ENCODE peak calls at places on chromosome 5, in seven cellular contexts. One of them, this sample, is unnamed.
A peak's percentile ranks its signal among the peaks of the same experiment; 100 is the strongest.

GRCh38 chr5:86909896-86910295 is 292.2 kb downstream of the COX7C start:
- DNase-seq in fibroblast of lung: peak; percentile 81
- DNase-seq in CD4-positive, CD25-positive, alpha-beta regulatory T cell: no peak
- DNase-seq in tibial artery: no peak
- DNase-seq in iPS DF 6.9: no peak
- DNase-seq in ovary: no peak
- DNase-seq in HepG2: no peak
- DNase-seq in this sample: peak; percentile 44

GRCh38 chr5:143698534-143698933 is 113.4 kb upstream of the HMHB1 start:
- DNase-seq in fibroblast of lung: peak; percentile 55
- DNase-seq in CD4-positive, CD25-positive, alpha-beta regulatory T cell: no peak
- DNase-seq in tibial artery: no peak
- DNase-seq in iPS DF 6.9: no peak
- DNase-seq in ovary: no peak
- DNase-seq in HepG2: no peak
- DNase-seq in this sample: no peak

GRCh38 chr5:53430618-53431252 is 49.7 kb upstream of the FST start:
- DNase-seq in fibroblast of lung: peak; percentile 62
- DNase-seq in CD4-positive, CD25-positive, alpha-beta regulatory T cell: no peak
- DNase-seq in tibial artery: no peak
- DNase-seq in iPS DF 6.9: no peak
- DNase-seq in ovary: no peak
- DNase-seq in HepG2: peak; percentile 45
- DNase-seq in this sample: no peak

GRCh38 chr5:6483880-6484382 is 35.3 kb downstream of the UBE2QL1 start:
- DNase-seq in fibroblast of lung: no peak
- DNase-seq in CD4-positive, CD25-positive, alpha-beta regulatory T cell: no peak
- DNase-seq in tibial artery: no peak
- DNase-seq in iPS DF 6.9: no peak
- DNase-seq in ovary: no peak
- DNase-seq in HepG2: no peak
- DNase-seq in this sample: no peak

GRCh38 chr5:3701694-3702093 is 106.1 kb downstream of the IRX1 start:
- DNase-seq in fibroblast of lung: no peak
- DNase-seq in CD4-positive, CD25-positive, alpha-beta regulatory T cell: no peak
- DNase-seq in tibial artery: no peak
- DNase-seq in iPS DF 6.9: no peak
- DNase-seq in ovary: no peak
- DNase-seq in HepG2: no peak
- DNase-seq in this sample: no peak

GRCh38 chr5:76479973-76480667 is 77.0 kb downstream of the IQGAP2 start:
- DNase-seq in fibroblast of lung: no peak
- DNase-seq in CD4-positive, CD25-positive, alpha-beta regulatory T cell: no peak
- DNase-seq in tibial artery: no peak
- DNase-seq in iPS DF 6.9: no peak
- DNase-seq in ovary: no peak
- DNase-seq in HepG2: peak; percentile 50
- DNase-seq in this sample: no peak

GRCh38 chr5:166123698-166124097 is 2167.7 kb upstream of the WWC1 start:
- DNase-seq in fibroblast of lung: no peak
- DNase-seq in CD4-positive, CD25-positive, alpha-beta regulatory T cell: no peak
- DNase-seq in tibial artery: no peak
- DNase-seq in iPS DF 6.9: no peak
- DNase-seq in ovary: no peak
- DNase-seq in HepG2: no peak
- DNase-seq in this sample: no peak

GRCh38 chr5:116439891-116440290 is 134.7 kb downstream of the SEMA6A start:
- DNase-seq in fibroblast of lung: no peak
- DNase-seq in CD4-positive, CD25-positive, alpha-beta regulatory T cell: no peak
- DNase-seq in tibial artery: no peak
- DNase-seq in iPS DF 6.9: no peak
- DNase-seq in ovary: no peak
- DNase-seq in HepG2: no peak
- DNase-seq in this sample: no peak

GRCh38 chr5:171826132-171826531 is 40.5 kb downstream of the SMIM23 start:
- DNase-seq in fibroblast of lung: peak; percentile 52
- DNase-seq in CD4-positive, CD25-positive, alpha-beta regulatory T cell: no peak
- DNase-seq in tibial artery: no peak
- DNase-seq in iPS DF 6.9: no peak
- DNase-seq in ovary: no peak
- DNase-seq in HepG2: no peak
- DNase-seq in this sample: no peak

GRCh38 chr5:61048534-61048933 is 103.5 kb downstream of the NDUFAF2 start:
- DNase-seq in fibroblast of lung: peak; percentile 96
- DNase-seq in CD4-positive, CD25-positive, alpha-beta regulatory T cell: no peak
- DNase-seq in tibial artery: no peak
- DNase-seq in iPS DF 6.9: no peak
- DNase-seq in ovary: no peak
- DNase-seq in HepG2: no peak
- DNase-seq in this sample: peak; percentile 54

GRCh38 chr5:54017580-54017979 is 292.8 kb downstream of the ARL15 start:
- DNase-seq in fibroblast of lung: no peak
- DNase-seq in CD4-positive, CD25-positive, alpha-beta regulatory T cell: no peak
- DNase-seq in tibial artery: no peak
- DNase-seq in iPS DF 6.9: no peak
- DNase-seq in ovary: no peak
- DNase-seq in HepG2: no peak
- DNase-seq in this sample: no peak

GRCh38 chr5:51479840-51480239 is 96.6 kb downstream of the ISL1 start:
- DNase-seq in fibroblast of lung: no peak
- DNase-seq in CD4-positive, CD25-positive, alpha-beta regulatory T cell: no peak
- DNase-seq in tibial artery: no peak
- DNase-seq in iPS DF 6.9: no peak
- DNase-seq in ovary: no peak
- DNase-seq in HepG2: no peak
- DNase-seq in this sample: no peak

GRCh38 chr5:100676807-100677631 is 141.8 kb downstream of the FAM174A start:
- DNase-seq in fibroblast of lung: peak; percentile 95
- DNase-seq in CD4-positive, CD25-positive, alpha-beta regulatory T cell: no peak
- DNase-seq in tibial artery: no peak
- DNase-seq in iPS DF 6.9: no peak
- DNase-seq in ovary: no peak
- DNase-seq in HepG2: no peak
- DNase-seq in this sample: no peak

GRCh38 chr5:131511934-131512333 is 123.1 kb downstream of the RAPGEF6 start:
- DNase-seq in fibroblast of lung: no peak
- DNase-seq in CD4-positive, CD25-positive, alpha-beta regulatory T cell: no peak
- DNase-seq in tibial artery: no peak
- DNase-seq in iPS DF 6.9: no peak
- DNase-seq in ovary: no peak
- DNase-seq in HepG2: no peak
- DNase-seq in this sample: no peak

GRCh38 chr5:100479079-100479688 is 56.0 kb upstream of the FAM174A start:
- DNase-seq in fibroblast of lung: peak; percentile 15
- DNase-seq in CD4-positive, CD25-positive, alpha-beta regulatory T cell: peak; percentile 24
- DNase-seq in tibial artery: no peak
- DNase-seq in iPS DF 6.9: no peak
- DNase-seq in ovary: no peak
- DNase-seq in HepG2: peak; percentile 45
- DNase-seq in this sample: no peak

GRCh38 chr5:94103507-94104245 is 362.3 kb upstream of the POU5F2 start:
- DNase-seq in fibroblast of lung: no peak
- DNase-seq in CD4-positive, CD25-positive, alpha-beta regulatory T cell: no peak
- DNase-seq in tibial artery: no peak
- DNase-seq in iPS DF 6.9: no peak
- DNase-seq in ovary: no peak
- DNase-seq in HepG2: no peak
- DNase-seq in this sample: no peak

DNA sequence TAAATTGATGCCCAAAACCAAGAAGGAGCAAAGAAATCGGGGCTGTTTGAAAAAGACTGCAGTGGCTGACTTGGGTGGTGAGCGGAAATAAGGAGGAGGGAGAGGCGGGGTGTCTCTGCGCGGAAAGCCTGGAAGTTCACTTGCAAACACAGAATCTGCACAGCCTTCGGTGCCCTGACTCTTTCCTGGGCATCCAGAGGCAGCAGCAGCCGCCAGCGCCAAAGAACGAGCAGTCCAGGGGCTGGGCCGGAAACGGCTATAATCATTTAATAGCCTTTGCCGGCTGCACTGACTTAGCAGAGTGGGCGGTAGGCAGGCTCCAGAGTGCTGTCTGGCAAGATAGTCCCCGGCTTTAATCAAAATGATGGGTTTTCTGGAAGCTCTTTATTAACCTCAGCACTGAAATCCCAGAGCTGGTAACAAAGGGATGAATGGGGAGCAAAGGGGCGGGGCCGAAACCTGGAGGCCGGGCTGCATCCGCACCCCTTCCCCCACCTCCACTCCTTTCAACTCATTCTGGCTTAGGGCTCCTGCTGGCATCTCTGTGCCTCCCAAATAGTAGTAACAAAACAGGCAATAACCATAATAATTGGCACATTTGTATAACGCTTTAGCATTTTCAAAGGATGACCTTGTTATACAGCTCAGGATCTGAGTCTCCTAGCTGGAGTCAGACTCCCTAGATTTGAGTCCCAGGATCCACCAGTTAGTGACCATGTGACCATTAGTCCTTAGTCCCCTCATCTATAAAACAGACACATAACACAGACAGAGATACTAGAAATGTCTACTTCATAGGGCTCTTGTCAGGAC is 35.8 kb downstream of the PCDHAC2 start:
- DNase-seq in fibroblast of lung: no peak
- DNase-seq in CD4-positive, CD25-positive, alpha-beta regulatory T cell: no peak
- DNase-seq in tibial artery: no peak
- DNase-seq in iPS DF 6.9: no peak
- DNase-seq in ovary: no peak
- DNase-seq in HepG2: no peak
- DNase-seq in this sample: no peak
- H3K4me3 ChIP-seq in fibroblast of lung: peak overlapping the region; percentile 10
- H3K4me3 ChIP-seq in CD4-positive, CD25-positive, alpha-beta regulatory T cell: no peak overlapping the region
- H3K4me3 ChIP-seq in tibial artery: peak overlapping the region; percentile 1
- H3K4me3 ChIP-seq in iPS DF 6.9: peak overlapping the region; percentile 27
- H3K4me3 ChIP-seq in ovary: no peak overlapping the region
- H3K4me3 ChIP-seq in HepG2: no peak overlapping the region
- H3K4me3 ChIP-seq in this sample: no peak overlapping the region

DNA sequence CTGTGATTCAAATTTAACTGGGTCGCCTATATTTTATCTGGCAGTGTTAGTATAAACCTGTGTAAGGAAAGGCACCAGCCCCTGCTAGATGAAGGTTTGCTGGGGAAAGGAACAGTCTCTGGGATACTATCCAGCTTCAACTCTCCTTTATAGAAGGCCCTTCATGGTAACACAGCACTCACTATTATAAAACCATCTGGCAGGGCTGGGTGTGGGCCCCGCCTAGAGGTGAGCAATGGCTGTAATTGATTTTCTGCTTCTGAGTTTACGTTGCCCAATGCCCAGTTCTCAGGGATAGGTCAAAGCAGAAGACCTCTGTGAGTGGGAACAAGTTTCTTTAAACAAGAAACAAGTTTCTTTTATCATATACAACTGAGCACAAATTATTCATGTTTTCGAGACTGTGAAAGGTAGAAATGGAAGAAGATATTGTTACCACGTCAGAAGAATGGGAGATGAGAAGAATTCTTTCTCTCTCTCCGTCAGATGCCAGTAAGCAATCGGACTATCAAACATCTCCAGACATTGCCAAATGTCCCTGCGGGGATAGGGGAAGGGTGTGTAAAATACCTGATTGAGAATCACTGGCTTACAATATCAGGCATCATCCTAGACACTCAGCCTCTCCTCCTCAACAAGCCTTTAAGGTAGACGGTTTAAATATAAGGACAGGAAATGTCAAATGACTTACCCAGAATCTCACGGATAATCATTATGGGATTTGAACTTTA is 205.8 kb downstream of the PDZD2 start:
- DNase-seq in fibroblast of lung: no peak
- DNase-seq in CD4-positive, CD25-positive, alpha-beta regulatory T cell: no peak
- DNase-seq in tibial artery: no peak
- DNase-seq in iPS DF 6.9: no peak
- DNase-seq in ovary: no peak
- DNase-seq in HepG2: no peak
- DNase-seq in this sample: no peak
- H3K4me3 ChIP-seq in fibroblast of lung: no peak overlapping the region
- H3K4me3 ChIP-seq in CD4-positive, CD25-positive, alpha-beta regulatory T cell: no peak overlapping the region
- H3K4me3 ChIP-seq in tibial artery: no peak overlapping the region
- H3K4me3 ChIP-seq in iPS DF 6.9: no peak overlapping the region
- H3K4me3 ChIP-seq in ovary: no peak overlapping the region
- H3K4me3 ChIP-seq in HepG2: no peak overlapping the region
- H3K4me3 ChIP-seq in this sample: no peak overlapping the region

GRCh38 chr5:95808013-95808685 is 14.4 kb downstream of the GLRX start:
- DNase-seq in fibroblast of lung: no peak
- DNase-seq in CD4-positive, CD25-positive, alpha-beta regulatory T cell: no peak
- DNase-seq in tibial artery: no peak
- DNase-seq in iPS DF 6.9: no peak
- DNase-seq in ovary: no peak
- DNase-seq in HepG2: no peak
- DNase-seq in this sample: no peak

GRCh38 chr5:95808686-95809413 is 13.7 kb downstream of the GLRX start:
- DNase-seq in fibroblast of lung: no peak
- DNase-seq in CD4-positive, CD25-positive, alpha-beta regulatory T cell: peak; percentile 84
- DNase-seq in tibial artery: peak; percentile 95
- DNase-seq in iPS DF 6.9: no peak
- DNase-seq in ovary: peak; percentile 81
- DNase-seq in HepG2: no peak
- DNase-seq in this sample: peak; percentile 91

GRCh38 chr5:95812100-95812472 is 10.4 kb downstream of the GLRX start:
- DNase-seq in fibroblast of lung: peak; percentile 25
- DNase-seq in CD4-positive, CD25-positive, alpha-beta regulatory T cell: no peak
- DNase-seq in tibial artery: no peak
- DNase-seq in iPS DF 6.9: no peak
- DNase-seq in ovary: no peak
- DNase-seq in HepG2: peak; percentile 77
- DNase-seq in this sample: no peak

GRCh38 chr5:95810305-95811125 is 12.0 kb downstream of the GLRX start:
- DNase-seq in fibroblast of lung: peak; percentile 43
- DNase-seq in CD4-positive, CD25-positive, alpha-beta regulatory T cell: no peak
- DNase-seq in tibial artery: no peak
- DNase-seq in iPS DF 6.9: no peak
- DNase-seq in ovary: no peak
- DNase-seq in HepG2: peak; percentile 32
- DNase-seq in this sample: no peak

GRCh38 chr5:95809414-95809960 is 13.0 kb downstream of the GLRX start:
- DNase-seq in fibroblast of lung: peak; percentile 51
- DNase-seq in CD4-positive, CD25-positive, alpha-beta regulatory T cell: no peak
- DNase-seq in tibial artery: peak; percentile 76
- DNase-seq in iPS DF 6.9: no peak
- DNase-seq in ovary: peak; percentile 32
- DNase-seq in HepG2: no peak
- DNase-seq in this sample: peak; percentile 61
- H3K4me3 ChIP-seq in fibroblast of lung: no peak overlapping the region
- H3K4me3 ChIP-seq in CD4-positive, CD25-positive, alpha-beta regulatory T cell: peak overlapping the region; percentile 68
- H3K4me3 ChIP-seq in tibial artery: peak overlapping the region; percentile 9
- H3K4me3 ChIP-seq in iPS DF 6.9: no peak overlapping the region
- H3K4me3 ChIP-seq in ovary: no peak overlapping the region
- H3K4me3 ChIP-seq in HepG2: no peak overlapping the region
- H3K4me3 ChIP-seq in this sample: no peak overlapping the region

DNA sequence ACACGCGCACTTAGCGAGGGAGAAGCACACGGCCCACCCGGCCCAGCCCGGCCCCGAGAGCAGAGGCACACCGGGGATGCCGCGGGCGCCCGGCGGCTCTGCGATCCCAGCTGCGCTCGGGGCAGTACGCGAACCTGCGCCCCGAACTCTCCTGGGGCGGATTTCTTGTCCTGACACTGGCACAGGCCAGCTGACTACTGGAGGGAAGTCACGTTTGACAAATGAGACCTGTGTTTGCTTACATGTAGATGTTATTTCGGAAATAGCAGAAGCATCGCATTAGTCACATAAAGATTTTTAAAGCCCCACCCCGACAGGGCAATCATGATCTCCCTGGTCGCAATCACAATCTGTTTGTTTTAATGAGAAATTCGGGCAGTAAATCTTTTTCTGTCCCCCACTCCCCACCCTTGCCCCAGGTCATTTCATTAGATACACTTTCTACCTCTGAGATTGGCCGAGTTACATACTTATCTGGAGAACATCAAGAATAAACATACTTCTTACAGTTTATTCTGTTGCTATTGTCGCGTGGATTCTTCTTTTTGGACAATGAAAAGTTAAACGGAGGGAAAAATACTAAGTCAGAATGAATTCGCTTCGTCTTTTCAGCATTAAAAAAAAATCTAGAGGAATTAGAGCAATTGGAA is 518.9 kb downstream of the CTNND2 start:
- DNase-seq in fibroblast of lung: no peak
- DNase-seq in CD4-positive, CD25-positive, alpha-beta regulatory T cell: no peak
- DNase-seq in tibial artery: no peak
- DNase-seq in iPS DF 6.9: no peak
- DNase-seq in ovary: no peak
- DNase-seq in HepG2: no peak
- DNase-seq in this sample: no peak
- H3K4me3 ChIP-seq in fibroblast of lung: no peak overlapping the region
- H3K4me3 ChIP-seq in CD4-positive, CD25-positive, alpha-beta regulatory T cell: no peak overlapping the region
- H3K4me3 ChIP-seq in tibial artery: no peak overlapping the region
- H3K4me3 ChIP-seq in iPS DF 6.9: peak overlapping the region; percentile 47
- H3K4me3 ChIP-seq in ovary: no peak overlapping the region
- H3K4me3 ChIP-seq in HepG2: no peak overlapping the region
- H3K4me3 ChIP-seq in this sample: peak overlapping the region; percentile 24

This sample was measured in skeletal muscle cell.